ENCODE peak calls at places on chromosomes 13 and 19, in five cellular contexts. Y, R, N, P and A are unnamed samples.
A peak's percentile ranks its signal among the peaks of the same experiment; 100 is the strongest.

GRCh38 chr19:47848871-47849473 is 10.1 kb upstream of the TPRX2 start:
- DNase-seq in Y (no peak), P (no peak), R (no peak), N (no peak), A (no peak)

GRCh38 chr19:12801466-12802266 is at the start of the genes PRDX2 and THSD8:
- DNase-seq in P (peak; percentile 37), R (peak; percentile 81), N (peak; percentile 75), Y (peak; percentile 68), A (peak; percentile 87)

GRCh38 chr19:5967994-5968430 is 9.9 kb downstream of the RANBP3 start:
- DNase-seq in Y (peak; percentile 40), N (peak; percentile 83), P (no peak), R (peak; percentile 26), A (peak; percentile 67)

GRCh38 chr13:26579580-26579979 is 22.1 kb downstream of the WASF3 start:
- DNase-seq in R (no peak), Y (no peak), N (no peak), P (no peak), A (no peak)

GRCh38 chr19:54017266-54017665 is 25.8 kb downstream of the CACNG6 start:
- DNase-seq in N (no peak), Y (no peak), P (no peak), R (no peak), A (no peak)

GRCh38 chr19:52200044-52200443 is 10.2 kb downstream of the PPP2R1A start:
- DNase-seq in N (no peak), R (no peak), P (no peak), Y (no peak), A (no peak)

GRCh38 chr13:69720278-69720983 is 387.2 kb upstream of the ATXN8OS start:
- DNase-seq in N (no peak), P (no peak), Y (no peak), R (no peak), A (no peak)

GRCh38 chr19:50455992-50456391 is 20.3 kb upstream of the EMC10 start:
- DNase-seq in P (no peak), N (no peak), R (no peak), Y (no peak), A (no peak)

GRCh38 chr19:35154535-35155406 is at the start of gene FXYD5:
- DNase-seq in P (peak; percentile 22), Y (peak; percentile 57), R (no peak), N (peak; percentile 54), A (peak; percentile 68)

GRCh38 chr19:45455707-45456499 is 11.9 kb upstream of the FOSB start:
- DNase-seq in R (peak; percentile 29), P (peak; percentile 49), N (peak; percentile 94), Y (peak; percentile 57), A (peak; percentile 95)

GRCh38 chr19:53389591-53390377 is 5.2 kb upstream of the ZNF765 start:
- DNase-seq in R (peak; percentile 8), N (peak; percentile 21), Y (no peak), P (no peak), A (no peak)

GRCh38 chr19:4650159-4650558 is 10.8 kb downstream of the TNFAIP8L1 start:
- DNase-seq in Y (no peak), R (no peak), P (no peak), N (no peak), A (no peak)

GRCh38 chr13:75345191-75345590 is 136.8 kb downstream of the TBC1D4 start:
- DNase-seq in Y (no peak), P (no peak), R (no peak), N (no peak), A (no peak)

GRCh38 chr19:10683064-10683426 is 18.2 kb upstream of the QTRT1 start:
- DNase-seq in R (no peak), P (no peak), Y (no peak), N (no peak), A (no peak)

GRCh38 chr13:30618186-30618937 is 642 bp downstream of the USPL1 start:
- DNase-seq in R (peak; percentile 19), Y (peak; percentile 6), N (peak; percentile 15), P (no peak), A (peak; percentile 27)

GRCh38 chr13:110937511-110938303 is 22.8 kb upstream of the ANKRD10 start:
- DNase-seq in Y (no peak), R (no peak), P (no peak), N (no peak), A (no peak)

GRCh38 chr13:95784161-95784880 is 107.4 kb downstream of the DNAJC3 start:
- DNase-seq in R (no peak), P (no peak), N (no peak), Y (no peak), A (no peak)

GRCh38 chr13:25608181-25608580 is 236.4 kb downstream of the ATP8A2 start:
- DNase-seq in R (peak; percentile 91), N (no peak), Y (no peak), P (no peak), A (no peak)

GRCh38 chr19:7076151-7076550 is 6.6 kb downstream of the ZNF557 start:
- DNase-seq in Y (no peak), N (peak; percentile 9), R (no peak), P (no peak), A (no peak)

GRCh38 chr13:108195146-108195545 is 20.2 kb downstream of the LIG4 start:
- DNase-seq in Y (no peak), R (no peak), P (no peak), N (no peak), A (no peak)

GRCh38 chr19:54094601-54095000 is 6.0 kb downstream of the OSCAR start:
- DNase-seq in P (peak; percentile 53), N (no peak), R (no peak), Y (no peak), A (no peak)

GRCh38 chr19:58361900-58362271 is 665 bp downstream of the ZNF497 start:
- DNase-seq in N (no peak), R (no peak), Y (peak; percentile 40), P (peak; percentile 60), A (peak; percentile 38)

GRCh38 chr13:41762796-41763195 is 198.1 kb downstream of the VWA8 start:
- DNase-seq in P (no peak), R (no peak), Y (no peak), N (no peak), A (no peak)

GRCh38 chr19:58552655-58553054 is 2.2 kb downstream of the CHMP2A start:
- DNase-seq in Y (no peak), N (no peak), R (no peak), P (no peak), A (no peak)

GRCh38 chr13:31980842-31981241 is 50.7 kb upstream of the FRY start:
- DNase-seq in N (no peak), R (no peak), Y (no peak), P (no peak), A (no peak)

GRCh38 chr13:44759723-44760360 is 183.7 kb upstream of the TSC22D1 start:
- DNase-seq in P (no peak), R (peak; percentile 96), N (no peak), Y (no peak), A (peak; percentile 84)

GRCh38 chr19:42132030-42132628 is at the start of gene POU2F2:
- DNase-seq in P (peak; percentile 31), N (peak; percentile 44), Y (peak; percentile 69), R (no peak), A (peak; percentile 54)

GRCh38 chr13:86201477-86201876 is 402.3 kb upstream of the SLITRK6 start:
- DNase-seq in R (no peak), P (no peak), N (no peak), Y (no peak), A (no peak)

GRCh38 chr13:27211771-27212364 is 39.5 kb upstream of the RPL21 start:
- DNase-seq in R (no peak), P (no peak), N (no peak), Y (no peak), A (no peak)

GRCh38 chr13:44780586-44781280 is 204.6 kb upstream of the TSC22D1 start:
- DNase-seq in P (no peak), N (no peak), R (no peak), Y (no peak), A (no peak)

GRCh38 chr19:50658438-50659317 is 9.4 kb downstream of the C19orf81 start:
- DNase-seq in P (peak; percentile 36), N (peak; percentile 41), Y (no peak), R (peak; percentile 70), A (peak; percentile 37)